ENCODE peak calls at places on chromosomes 16 and 17, in eight cellular contexts. One of them, this sample, is unnamed.

GRCh38 chr17:30964878-30965277 is 6.0 kb upstream of the RNF135 start:
- DNase-seq in HT-29: no peak
- DNase-seq in HCT116: no peak
- DNase-seq in fibroblast of the conjunctiva: no peak
- DNase-seq in stimulated activated CD4-positive, alpha-beta T cell treated with anti-CD3 and anti-CD28 coated beads, Interleukin-15, amount 100 ng/mL, for 1 hour: no peak
- DNase-seq in kidney: no peak
- DNase-seq in activated T-cell treated with anti-CD3 and anti-CD28 coated beads, Interleukin-2, amount 50 U/mL, for 4 hours: no peak
- DNase-seq in T-helper 17 cell: no peak
- DNase-seq in this sample: no peak

GRCh38 chr17:41935641-41936040 is 5.2 kb downstream of the ODAD4 start:
- DNase-seq in HT-29: no peak
- DNase-seq in HCT116: no peak
- DNase-seq in fibroblast of the conjunctiva: no peak
- DNase-seq in stimulated activated CD4-positive, alpha-beta T cell treated with anti-CD3 and anti-CD28 coated beads, Interleukin-15, amount 100 ng/mL, for 1 hour: no peak
- DNase-seq in kidney: no peak
- DNase-seq in activated T-cell treated with anti-CD3 and anti-CD28 coated beads, Interleukin-2, amount 50 U/mL, for 4 hours: no peak
- DNase-seq in T-helper 17 cell: no peak
- DNase-seq in this sample: no peak

GRCh38 chr17:63029520-63029919 is 63.5 kb downstream of the TANC2 start:
- DNase-seq in HT-29: no peak
- DNase-seq in HCT116: no peak
- DNase-seq in fibroblast of the conjunctiva: no peak
- DNase-seq in stimulated activated CD4-positive, alpha-beta T cell treated with anti-CD3 and anti-CD28 coated beads, Interleukin-15, amount 100 ng/mL, for 1 hour: no peak
- DNase-seq in kidney: no peak
- DNase-seq in activated T-cell treated with anti-CD3 and anti-CD28 coated beads, Interleukin-2, amount 50 U/mL, for 4 hours: no peak
- DNase-seq in T-helper 17 cell: no peak
- DNase-seq in this sample: no peak

GRCh38 chr17:51647873-51648272 is 387.5 kb downstream of the UTP18 start:
- DNase-seq in HT-29: no peak
- DNase-seq in HCT116: no peak
- DNase-seq in fibroblast of the conjunctiva: no peak
- DNase-seq in stimulated activated CD4-positive, alpha-beta T cell treated with anti-CD3 and anti-CD28 coated beads, Interleukin-15, amount 100 ng/mL, for 1 hour: no peak
- DNase-seq in kidney: no peak
- DNase-seq in activated T-cell treated with anti-CD3 and anti-CD28 coated beads, Interleukin-2, amount 50 U/mL, for 4 hours: no peak
- DNase-seq in T-helper 17 cell: no peak
- DNase-seq in this sample: no peak

GRCh38 chr16:86669937-86670772 is 91.8 kb downstream of the FOXL1 start:
- DNase-seq in HT-29: no peak
- DNase-seq in HCT116: no peak
- DNase-seq in fibroblast of the conjunctiva: no peak
- DNase-seq in stimulated activated CD4-positive, alpha-beta T cell treated with anti-CD3 and anti-CD28 coated beads, Interleukin-15, amount 100 ng/mL, for 1 hour: no peak
- DNase-seq in kidney: peak; percentile 83
- DNase-seq in activated T-cell treated with anti-CD3 and anti-CD28 coated beads, Interleukin-2, amount 50 U/mL, for 4 hours: no peak
- DNase-seq in T-helper 17 cell: no peak
- DNase-seq in this sample: no peak

GRCh38 chr16:24499193-24499814 is 40.1 kb upstream of the RBBP6 start:
- DNase-seq in HT-29: peak; percentile 49
- DNase-seq in HCT116: peak; percentile 37
- DNase-seq in fibroblast of the conjunctiva: no peak
- DNase-seq in stimulated activated CD4-positive, alpha-beta T cell treated with anti-CD3 and anti-CD28 coated beads, Interleukin-15, amount 100 ng/mL, for 1 hour: no peak
- DNase-seq in kidney: no peak
- DNase-seq in activated T-cell treated with anti-CD3 and anti-CD28 coated beads, Interleukin-2, amount 50 U/mL, for 4 hours: no peak
- DNase-seq in T-helper 17 cell: no peak
- DNase-seq in this sample: no peak

GRCh38 chr17:68514809-68515208 is 2.6 kb downstream of the PRKAR1A start:
- DNase-seq in HT-29: no peak
- DNase-seq in HCT116: no peak
- DNase-seq in fibroblast of the conjunctiva: peak; percentile 30
- DNase-seq in stimulated activated CD4-positive, alpha-beta T cell treated with anti-CD3 and anti-CD28 coated beads, Interleukin-15, amount 100 ng/mL, for 1 hour: no peak
- DNase-seq in kidney: no peak
- DNase-seq in activated T-cell treated with anti-CD3 and anti-CD28 coated beads, Interleukin-2, amount 50 U/mL, for 4 hours: no peak
- DNase-seq in T-helper 17 cell: no peak
- DNase-seq in this sample: no peak

GRCh38 chr17:64174686-64175456 is 44.9 kb upstream of the ERN1 start:
- DNase-seq in HT-29: no peak
- DNase-seq in HCT116: no peak
- DNase-seq in fibroblast of the conjunctiva: peak; percentile 37
- DNase-seq in stimulated activated CD4-positive, alpha-beta T cell treated with anti-CD3 and anti-CD28 coated beads, Interleukin-15, amount 100 ng/mL, for 1 hour: no peak
- DNase-seq in kidney: no peak
- DNase-seq in activated T-cell treated with anti-CD3 and anti-CD28 coated beads, Interleukin-2, amount 50 U/mL, for 4 hours: no peak
- DNase-seq in T-helper 17 cell: no peak
- DNase-seq in this sample: no peak

GRCh38 chr17:6070280-6070894 is at the start of gene WSCD1:
- DNase-seq in HT-29: no peak
- DNase-seq in HCT116: no peak
- DNase-seq in fibroblast of the conjunctiva: no peak
- DNase-seq in stimulated activated CD4-positive, alpha-beta T cell treated with anti-CD3 and anti-CD28 coated beads, Interleukin-15, amount 100 ng/mL, for 1 hour: no peak
- DNase-seq in kidney: peak; percentile 73
- DNase-seq in activated T-cell treated with anti-CD3 and anti-CD28 coated beads, Interleukin-2, amount 50 U/mL, for 4 hours: no peak
- DNase-seq in T-helper 17 cell: no peak
- DNase-seq in this sample: no peak

GRCh38 chr17:66920965-66921364 is 43.5 kb upstream of the CACNG4 start:
- DNase-seq in HT-29: no peak
- DNase-seq in HCT116: no peak
- DNase-seq in fibroblast of the conjunctiva: no peak
- DNase-seq in stimulated activated CD4-positive, alpha-beta T cell treated with anti-CD3 and anti-CD28 coated beads, Interleukin-15, amount 100 ng/mL, for 1 hour: no peak
- DNase-seq in kidney: no peak
- DNase-seq in activated T-cell treated with anti-CD3 and anti-CD28 coated beads, Interleukin-2, amount 50 U/mL, for 4 hours: no peak
- DNase-seq in T-helper 17 cell: no peak
- DNase-seq in this sample: no peak

GRCh38 chr17:69452664-69453260 is 38.3 kb downstream of the MAP2K6 start:
- DNase-seq in HT-29: no peak
- DNase-seq in HCT116: no peak
- DNase-seq in fibroblast of the conjunctiva: no peak
- DNase-seq in stimulated activated CD4-positive, alpha-beta T cell treated with anti-CD3 and anti-CD28 coated beads, Interleukin-15, amount 100 ng/mL, for 1 hour: no peak
- DNase-seq in kidney: no peak
- DNase-seq in activated T-cell treated with anti-CD3 and anti-CD28 coated beads, Interleukin-2, amount 50 U/mL, for 4 hours: no peak
- DNase-seq in T-helper 17 cell: no peak
- DNase-seq in this sample: no peak

GRCh38 chr17:81309140-81309858 is 14.2 kb upstream of the SLC38A10 start:
- DNase-seq in HT-29: peak; percentile 93
- DNase-seq in HCT116: peak; percentile 85
- DNase-seq in fibroblast of the conjunctiva: no peak
- DNase-seq in stimulated activated CD4-positive, alpha-beta T cell treated with anti-CD3 and anti-CD28 coated beads, Interleukin-15, amount 100 ng/mL, for 1 hour: no peak
- DNase-seq in kidney: peak; percentile 95
- DNase-seq in activated T-cell treated with anti-CD3 and anti-CD28 coated beads, Interleukin-2, amount 50 U/mL, for 4 hours: no peak
- DNase-seq in T-helper 17 cell: no peak
- DNase-seq in this sample: no peak

GRCh38 chr16:59905628-59906027 is 1171.5 kb upstream of the GOT2 start:
- DNase-seq in HT-29: no peak
- DNase-seq in HCT116: no peak
- DNase-seq in fibroblast of the conjunctiva: peak; percentile 21
- DNase-seq in stimulated activated CD4-positive, alpha-beta T cell treated with anti-CD3 and anti-CD28 coated beads, Interleukin-15, amount 100 ng/mL, for 1 hour: no peak
- DNase-seq in kidney: no peak
- DNase-seq in activated T-cell treated with anti-CD3 and anti-CD28 coated beads, Interleukin-2, amount 50 U/mL, for 4 hours: no peak
- DNase-seq in T-helper 17 cell: no peak
- DNase-seq in this sample: no peak

GRCh38 chr16:50301626-50302471 is 35.5 kb downstream of the ADCY7 start:
- DNase-seq in HT-29: no peak
- DNase-seq in HCT116: no peak
- DNase-seq in fibroblast of the conjunctiva: no peak
- DNase-seq in stimulated activated CD4-positive, alpha-beta T cell treated with anti-CD3 and anti-CD28 coated beads, Interleukin-15, amount 100 ng/mL, for 1 hour: no peak
- DNase-seq in kidney: peak; percentile 67
- DNase-seq in activated T-cell treated with anti-CD3 and anti-CD28 coated beads, Interleukin-2, amount 50 U/mL, for 4 hours: no peak
- DNase-seq in T-helper 17 cell: no peak
- DNase-seq in this sample: peak; percentile 7

GRCh38 chr16:64144612-64145011 is 977.3 kb downstream of the CDH11 start:
- DNase-seq in HT-29: no peak
- DNase-seq in HCT116: no peak
- DNase-seq in fibroblast of the conjunctiva: peak; percentile 4
- DNase-seq in stimulated activated CD4-positive, alpha-beta T cell treated with anti-CD3 and anti-CD28 coated beads, Interleukin-15, amount 100 ng/mL, for 1 hour: no peak
- DNase-seq in kidney: no peak
- DNase-seq in activated T-cell treated with anti-CD3 and anti-CD28 coated beads, Interleukin-2, amount 50 U/mL, for 4 hours: no peak
- DNase-seq in T-helper 17 cell: no peak
- DNase-seq in this sample: no peak

GRCh38 chr16:84475643-84476240 is 28.7 kb downstream of the MEAK7 start:
- DNase-seq in HT-29: no peak
- DNase-seq in HCT116: no peak
- DNase-seq in fibroblast of the conjunctiva: no peak
- DNase-seq in stimulated activated CD4-positive, alpha-beta T cell treated with anti-CD3 and anti-CD28 coated beads, Interleukin-15, amount 100 ng/mL, for 1 hour: no peak
- DNase-seq in kidney: no peak
- DNase-seq in activated T-cell treated with anti-CD3 and anti-CD28 coated beads, Interleukin-2, amount 50 U/mL, for 4 hours: no peak
- DNase-seq in T-helper 17 cell: no peak
- DNase-seq in this sample: no peak

GRCh38 chr17:38332735-38333134 is 11.0 kb downstream of the GPR179 start:
- DNase-seq in HT-29: no peak
- DNase-seq in HCT116: no peak
- DNase-seq in fibroblast of the conjunctiva: no peak
- DNase-seq in stimulated activated CD4-positive, alpha-beta T cell treated with anti-CD3 and anti-CD28 coated beads, Interleukin-15, amount 100 ng/mL, for 1 hour: no peak
- DNase-seq in kidney: peak; percentile 8
- DNase-seq in activated T-cell treated with anti-CD3 and anti-CD28 coated beads, Interleukin-2, amount 50 U/mL, for 4 hours: no peak
- DNase-seq in T-helper 17 cell: no peak
- DNase-seq in this sample: no peak

This sample was measured in T-helper 1 cell.